ENCODE peak calls at places on chromosome 6, in five cellular contexts. J, D, B, F and V are unnamed samples.

GRCh38 chr6:45377555-45378323 is at the start of gene SUPT3H:
- DNase-seq in J (peak), D (peak), B (peak), F (peak), V (peak)

GRCh38 chr6:1575213-1576041 is 34.3 kb upstream of the FOXC1 start:
- DNase-seq in J (peak), D (peak), B (peak), F (peak), V (peak)

GRCh38 chr6:120214097-120214496 is 864.5 kb upstream of the MAN1A1 start:
- DNase-seq in J (no peak), D (no peak), B (peak), F (no peak), V (no peak)

GRCh38 chr6:118509009-118509617 is 39.0 kb upstream of the PLN start:
- DNase-seq in J (peak), D (no peak), B (peak), F (no peak), V (peak)

GRCh38 chr6:26336355-26337198 is 28.4 kb upstream of the BTN3A2 start:
- DNase-seq in J (peak), D (no peak), B (peak), F (no peak), V (peak)

GRCh38 chr6:15016813-15017212 is 229.1 kb upstream of the JARID2 start:
- DNase-seq in J (no peak), D (no peak), B (no peak), F (no peak), V (no peak)

GRCh38 chr6:141105481-141105880 is 1027.2 kb upstream of the GJE1 start:
- DNase-seq in J (peak), D (no peak), B (peak), F (no peak), V (peak)

GRCh38 chr6:157724960-157725741 is 97.9 kb upstream of the SNX9 start:
- DNase-seq in J (no peak), D (no peak), B (no peak), F (no peak), V (no peak)

GRCh38 chr6:44415424-44415823 is 27.9 kb downstream of the CDC5L start:
- DNase-seq in J (no peak), D (no peak), B (no peak), F (no peak), V (no peak)

GRCh38 chr6:34792605-34793500 is 970 bp downstream of the BLTP3A start:
- DNase-seq in J (peak), D (peak), B (peak), F (no peak), V (peak)

GRCh38 chr6:142966294-142966693 is 21.3 kb upstream of the HIVEP2 start:
- DNase-seq in J (no peak), D (no peak), B (no peak), F (no peak), V (no peak)